ENCODE peak calls at places on chromosomes 2 and 18, in five cellular contexts. K is tibial nerve, G is tibial artery, Z is uterus, C is mammary epithelial cell. Y is an unnamed sample. For H3K4me1, the result is how much of the 10 kb centered on the place peaks cover.

GRCh38 chr2:2746731-2747130 is 415.7 kb upstream of the MYT1L start:
- DNase-seq in K (no peak), C (no peak), G (no peak), Z (no peak), Y (no peak)

GRCh38 chr18:475202-475624 is 25.3 kb downstream of the COLEC12 start:
- DNase-seq in Z (peak), K (no peak), G (no peak), C (no peak), Y (peak)

GRCh38 chr2:57022496-57022895 is 838.7 kb downstream of the CCDC85A start:
- DNase-seq in K (no peak), G (no peak), Z (no peak), C (no peak), Y (no peak)

GRCh38 chr18:5297582-5297981 is 2.1 kb upstream of the ZBTB14 start:
- DNase-seq in K (no peak), C (no peak), G (no peak), Z (no peak), Y (no peak)

GRCh38 chr2:165839610-165840009 is 45.6 kb upstream of the GALNT3 start:
- DNase-seq in Z (no peak), C (peak), G (no peak), K (no peak), Y (no peak)

GRCh38 chr18:79332601-79333000 is 63.1 kb upstream of the NFATC1 start:
- DNase-seq in G (no peak), Z (no peak), K (no peak), C (no peak), Y (no peak)

GRCh38 chr2:105798595-105798994 is 53.9 kb downstream of the NCK2 start:
- DNase-seq in C (no peak), Z (no peak), K (no peak), G (no peak), Y (no peak)

GRCh38 chr2:106147159-106147558 is 46.9 kb downstream of the UXS1 start:
- DNase-seq in K (no peak), G (no peak), C (peak), Z (no peak), Y (no peak)

GRCh38 chr2:64017811-64018714 is 1.2 kb downstream of the VPS54 start:
- DNase-seq in G (no peak), Z (no peak), K (no peak), C (peak), Y (no peak)

GRCh38 chr2:10575566-10576300 is 114.0 kb downstream of the NOL10 start:
- DNase-seq in Z (no peak), C (peak), K (no peak), G (no peak), Y (no peak)

GRCh38 chr18:61743775-61744531 is 148.9 kb downstream of the RNF152 start:
- DNase-seq in C (no peak), G (peak), Z (peak), K (peak), Y (peak)

GRCh38 chr2:68737717-68738116 is 3.1 kb downstream of the ARHGAP25 start:
- DNase-seq in K (no peak), Z (no peak), C (no peak), G (no peak), Y (peak)

GRCh38 chr18:47794725-47795447 is 135.6 kb downstream of the SMAD2 start:
- DNase-seq in G (no peak), Z (no peak), C (no peak), K (no peak), Y (peak)

GRCh38 chr2:239724194-239724849 is 300.8 kb downstream of the NDUFA10 start:
- DNase-seq in C (no peak), Z (peak), K (no peak), G (peak), Y (no peak)

GRCh38 chr18:58605027-58606020 is 23.6 kb downstream of the ALPK2 start:
- DNase-seq in Z (no peak), G (no peak), C (peak), K (no peak), Y (no peak)

DNA sequence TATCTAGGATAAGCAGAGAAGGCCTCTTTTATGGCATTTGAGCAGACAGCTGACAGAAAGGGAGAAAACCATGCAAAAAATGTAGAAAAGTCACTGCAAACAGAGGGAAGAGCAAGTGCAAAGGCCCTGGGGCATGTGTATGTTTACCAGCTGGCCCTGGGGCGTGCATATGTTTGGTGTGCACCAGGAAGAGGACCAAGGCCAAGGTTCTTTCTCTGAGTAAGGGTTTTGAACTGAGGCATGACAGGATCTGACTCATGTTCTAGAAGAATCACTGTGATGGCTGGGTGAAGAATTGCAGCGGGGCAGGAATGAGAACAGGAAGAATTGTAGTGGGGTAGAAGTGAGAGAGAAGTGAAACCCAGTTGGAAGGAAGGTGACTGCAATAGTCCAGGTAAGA is 69.6 kb downstream of the STEAP3 start:
- DNase-seq in C (peak), K (no peak), G (no peak), Z (no peak), Y (no peak)
- H3K4me1 ChIP-seq in C (under half), K (under half), G (under half), Z (under half), Y (under half)

GRCh38 chr18:50358844-50359243 is 16.0 kb upstream of the SKA1 start:
- DNase-seq in K (no peak), G (no peak), C (no peak), Z (no peak), Y (no peak)

GRCh38 chr18:50350699-50351098 is 24.1 kb upstream of the SKA1 start:
- DNase-seq in C (no peak), G (no peak), K (no peak), Z (no peak), Y (no peak)

GRCh38 chr18:50359806-50360205 is 15.0 kb upstream of the SKA1 start:
- DNase-seq in Z (no peak), C (no peak), K (no peak), G (no peak), Y (no peak)

DNA sequence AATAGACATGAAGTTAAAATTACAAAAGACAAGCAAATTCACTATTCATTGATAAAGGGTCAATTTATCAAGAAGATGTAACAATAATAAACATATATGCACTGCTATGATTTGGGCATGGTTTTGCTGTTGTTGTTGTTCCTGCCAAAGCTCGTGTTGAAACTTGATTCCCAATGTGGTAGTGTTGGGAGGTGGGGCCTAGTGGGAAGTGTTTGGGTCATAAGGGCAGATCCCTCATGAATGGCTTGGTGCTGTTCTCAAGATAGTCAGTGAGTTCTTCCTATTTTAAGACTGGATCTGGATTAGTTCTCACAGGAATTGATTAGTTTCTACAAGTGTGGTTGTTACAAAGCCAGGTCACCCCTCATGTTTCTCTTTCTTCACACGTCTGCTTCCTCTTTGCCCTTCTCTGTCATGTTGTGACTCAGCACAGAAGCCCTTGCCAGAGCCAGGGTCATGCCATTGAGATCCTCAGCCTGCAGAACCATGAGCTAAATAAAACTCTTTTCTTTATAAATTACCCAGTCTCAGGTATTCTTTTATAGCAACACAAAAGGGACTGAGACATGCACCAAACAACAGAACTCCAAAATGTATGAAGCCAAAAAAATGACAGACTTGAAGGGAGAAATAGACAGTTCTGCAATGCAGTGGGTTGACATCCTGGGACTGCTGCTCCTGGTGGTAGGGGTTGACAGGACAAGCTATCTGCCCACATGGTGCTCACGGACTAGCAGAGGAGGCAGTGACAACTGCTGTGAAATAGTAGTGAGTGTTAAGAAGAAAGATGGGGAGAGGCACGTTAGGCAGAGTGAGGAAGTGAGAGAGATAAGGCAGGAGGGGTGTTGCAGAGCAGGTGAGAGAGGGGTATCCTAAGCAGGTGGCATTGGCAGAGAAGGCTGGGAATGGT is 18.6 kb upstream of the SKA1 start:
- DNase-seq in C (peak), G (no peak), K (no peak), Z (no peak), Y (no peak)
- TF ChIP-seq CTCF in C (no peak), G (no peak), K (no peak), Z (no peak), Y (no peak)

GRCh38 chr2:197433770-197434438 is 924 bp downstream of the SF3B1 start:
- DNase-seq in K (no peak), Z (no peak), G (no peak), C (no peak), Y (no peak)
- H3K4me1 ChIP-seq in K (under half), Z (under half), G (under half), C (under half), Y (under half)

GRCh38 chr2:27214936-27215335 is 2.2 kb upstream of the CAD start:
- DNase-seq in C (no peak), Z (no peak), K (no peak), G (no peak), Y (no peak)

GRCh38 chr2:27218614-27219013 is 1.4 kb downstream of the CAD start:
- DNase-seq in Z (no peak), G (no peak), K (no peak), C (no peak), Y (no peak)

GRCh38 chr2:27216416-27217137 is 592 bp upstream of the CAD start:
- DNase-seq in Z (no peak), K (no peak), C (no peak), G (peak), Y (no peak)

GRCh38 chr2:27220091-27220490 is 2.9 kb downstream of the CAD start:
- DNase-seq in C (no peak), K (no peak), G (no peak), Z (no peak), Y (no peak)

DNA sequence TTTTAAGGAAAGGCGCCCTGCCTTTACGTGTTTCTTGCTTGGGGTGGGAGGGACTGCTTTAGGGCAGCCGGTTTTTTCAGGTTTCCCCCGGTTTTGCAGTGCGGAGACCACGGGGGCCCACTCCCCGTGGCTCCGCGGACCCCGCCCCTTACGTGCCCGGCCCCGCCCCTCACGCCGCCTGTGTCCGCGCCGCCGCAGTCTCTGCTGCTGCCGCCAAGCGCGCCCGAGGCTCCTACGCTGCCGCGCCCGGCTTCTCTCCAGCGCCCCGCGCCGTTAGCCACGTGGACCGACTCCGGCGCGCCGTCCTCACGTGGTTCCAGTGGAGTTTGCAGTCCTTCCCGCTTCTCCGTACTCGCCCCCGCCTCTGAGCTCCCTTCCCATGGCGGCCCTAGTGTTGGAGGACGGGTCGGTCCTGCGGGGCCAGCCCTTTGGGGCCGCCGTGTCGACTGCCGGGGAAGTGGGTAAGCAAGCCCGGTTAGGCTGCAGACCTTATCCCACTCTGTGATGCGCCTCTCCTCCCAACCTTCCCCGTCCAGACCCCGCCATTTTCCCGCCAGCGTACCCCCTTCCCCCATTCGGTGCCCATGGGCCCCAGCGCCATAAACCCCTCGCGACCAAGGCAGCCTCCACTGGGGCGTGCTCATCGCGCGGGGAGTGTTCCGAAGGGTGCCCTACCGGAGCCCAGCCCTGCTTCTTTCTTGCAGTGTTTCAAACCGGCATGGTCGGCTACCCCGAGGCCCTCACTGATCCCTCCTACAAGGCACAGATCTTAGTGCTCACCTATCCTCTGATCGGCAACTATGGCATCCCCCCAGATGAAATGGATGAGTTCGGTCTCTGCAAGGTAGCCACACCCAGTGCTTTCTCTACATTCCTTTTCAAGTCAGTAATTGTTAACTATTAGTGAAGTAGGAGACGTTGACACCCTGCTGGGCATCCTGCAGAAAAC is at the start of gene CAD:
- DNase-seq in G (peak), C (peak), Z (peak), K (peak), Y (peak)
- TF ChIP-seq CTCF in G (peak), C (no peak), Z (peak), K (peak), Y (peak)

DNA sequence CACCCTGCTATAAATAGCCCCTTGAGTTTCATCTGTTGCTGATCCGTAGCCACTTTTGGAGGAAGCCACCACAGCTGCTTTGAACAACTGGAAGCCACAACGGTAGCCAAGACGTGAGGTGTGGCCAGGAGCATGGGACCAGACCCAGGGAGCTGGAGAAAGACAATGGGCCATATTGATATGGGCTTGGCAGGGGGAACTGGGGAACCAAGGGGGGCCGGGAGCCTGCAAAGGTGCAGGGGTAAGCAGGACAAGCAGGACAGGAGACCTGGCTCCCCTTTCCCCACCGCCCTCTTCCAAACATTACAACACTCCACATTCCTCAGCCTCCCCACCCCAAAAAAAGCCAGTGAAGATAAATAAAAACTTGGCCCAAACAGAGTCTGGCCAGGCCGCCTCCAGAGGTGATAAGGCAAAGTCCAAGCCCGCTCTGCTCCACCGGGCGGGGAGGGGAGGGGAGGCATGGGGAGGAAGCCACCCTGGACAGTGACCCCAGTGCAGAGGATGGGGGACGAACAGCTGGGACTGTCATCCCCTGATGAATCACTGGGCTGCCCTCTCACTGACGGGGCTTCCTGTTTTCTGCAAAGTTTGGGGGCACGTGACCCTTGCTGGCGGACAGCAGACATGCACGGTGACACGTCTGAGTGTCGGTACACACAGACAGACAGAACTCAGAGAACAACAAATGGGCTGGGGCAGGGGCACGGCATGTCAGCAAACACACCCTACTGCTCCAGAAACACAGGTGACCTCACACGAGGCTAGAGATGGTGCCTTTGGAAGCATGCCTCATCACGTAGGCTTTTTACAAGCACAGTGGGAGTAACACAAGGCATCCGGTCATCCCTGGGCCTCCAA is 100.3 kb downstream of the TNS1 start:
- DNase-seq in C (peak), G (peak), Z (peak), K (peak), Y (peak)
- H3K4me1 ChIP-seq in C (under half), G (under half), Z (under half), K (half or more), Y (half or more)

GRCh38 chr2:141796449-141796848 is 334.4 kb downstream of the LRP1B start:
- DNase-seq in G (no peak), Z (no peak), K (no peak), C (no peak), Y (no peak)

DNA sequence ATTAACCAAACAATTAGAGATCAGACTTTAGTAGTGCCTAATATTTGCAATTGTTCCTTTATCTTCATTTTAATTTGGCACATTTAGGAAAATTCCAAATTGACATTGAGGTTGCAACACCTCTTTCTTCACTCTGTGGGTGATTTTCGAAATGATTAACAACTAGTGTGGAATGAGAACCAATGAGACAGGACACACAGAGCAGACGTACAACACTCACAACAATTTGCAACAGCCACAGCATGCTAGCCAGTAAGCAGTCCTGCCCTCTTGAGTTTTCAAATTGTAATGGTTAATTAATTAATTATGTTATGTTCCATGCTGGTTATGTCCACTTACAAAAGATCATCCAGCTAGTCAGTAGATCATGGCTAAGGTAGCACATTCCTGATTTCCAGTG is 339.3 kb downstream of the LRP1B start:
- DNase-seq in K (no peak), G (no peak), Z (no peak), C (no peak), Y (no peak)
- TF ChIP-seq CTCF in K (no peak), G (no peak), Z (no peak), C (no peak), Y (no peak)

GRCh38 chr2:30491225-30491624 is 44.2 kb downstream of the LCLAT1 start:
- DNase-seq in Z (no peak), C (no peak), G (no peak), K (no peak), Y (no peak)
- H3K4me1 ChIP-seq in Z (under half), C (under half), G (under half), K (under half), Y (under half)

GRCh38 chr18:72444756-72445155 is 99.4 kb downstream of the CBLN2 start:
- DNase-seq in Z (no peak), C (no peak), K (no peak), G (no peak), Y (no peak)
- TF ChIP-seq CTCF in Z (no peak), C (no peak), K (no peak), G (no peak), Y (no peak)

DNA sequence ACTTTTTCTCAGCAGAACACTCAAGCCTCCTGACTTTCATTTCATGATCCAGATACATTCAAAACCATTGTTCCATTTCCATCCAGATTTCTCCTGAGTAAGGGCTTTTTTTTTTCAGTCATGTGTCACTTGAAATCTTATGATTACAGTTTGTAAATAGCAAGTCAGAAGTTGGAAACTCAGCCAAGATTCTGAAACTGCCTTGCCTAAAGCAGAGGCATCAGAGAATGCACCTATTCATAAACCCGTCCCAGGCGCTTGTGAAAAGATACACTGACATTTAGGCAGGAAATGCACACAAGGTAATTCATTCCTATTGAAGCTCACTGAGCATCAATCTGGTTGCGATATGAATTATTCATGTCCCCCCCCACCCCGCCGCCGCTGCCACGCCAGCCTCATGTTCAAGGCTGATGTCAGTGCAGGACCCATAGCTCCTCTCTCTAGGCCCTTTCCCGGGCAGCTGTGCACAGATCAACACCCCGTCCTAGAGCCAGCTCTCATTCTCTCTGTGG is 30.4 kb upstream of the MGAT4A start:
- DNase-seq in K (no peak), Z (no peak), G (no peak), C (peak), Y (no peak)
- H3K4me1 ChIP-seq in K (under half), Z (under half), G (under half), C (under half), Y (under half)

Y was measured in right atrium auricular region.